ENCODE peak calls at places on chromosomes 4 and X, in nine cellular contexts. One of them, this sample, is unnamed.

GRCh38 chrX:55624403-55624802 is 1.2 kb downstream of the FOXR2 start:
- DNase-seq in DMS79 treated with DMSO at 0.1 percent for 48 hours: no peak
- DNase-seq in AG08396: no peak
- DNase-seq in ELR: no peak
- DNase-seq in T-helper 22 cell: no peak
- DNase-seq in HFFc6: no peak
- DNase-seq in EL: peak
- DNase-seq in ovary: no peak
- DNase-seq in GM12865: no peak
- DNase-seq in this sample: no peak

GRCh38 chrX:155027509-155028066 is 944 bp downstream of the FUNDC2 start:
- DNase-seq in ovary: no peak
- DNase-seq in AG08396: peak
- DNase-seq in T-helper 22 cell: no peak
- DNase-seq in DMS79 treated with DMSO at 0.1 percent for 48 hours: peak
- DNase-seq in EL: peak
- DNase-seq in ELR: peak
- DNase-seq in GM12865: peak
- DNase-seq in HFFc6: peak
- DNase-seq in this sample: peak

GRCh38 chr4:109229028-109229427 is 73.4 kb downstream of the COL25A1 start:
- DNase-seq in EL: no peak
- DNase-seq in ovary: no peak
- DNase-seq in HFFc6: no peak
- DNase-seq in DMS79 treated with DMSO at 0.1 percent for 48 hours: no peak
- DNase-seq in GM12865: no peak
- DNase-seq in AG08396: no peak
- DNase-seq in T-helper 22 cell: no peak
- DNase-seq in ELR: no peak
- DNase-seq in this sample: no peak

GRCh38 chr4:125649452-125649851 is 334.7 kb downstream of the FAT4 start:
- DNase-seq in DMS79 treated with DMSO at 0.1 percent for 48 hours: no peak
- DNase-seq in T-helper 22 cell: no peak
- DNase-seq in ELR: no peak
- DNase-seq in ovary: no peak
- DNase-seq in AG08396: no peak
- DNase-seq in EL: no peak
- DNase-seq in GM12865: no peak
- DNase-seq in HFFc6: no peak
- DNase-seq in this sample: no peak

GRCh38 chr4:84530871-84531270 is 31.8 kb upstream of the NKX6-1 start:
- DNase-seq in T-helper 22 cell: no peak
- DNase-seq in AG08396: no peak
- DNase-seq in EL: peak
- DNase-seq in GM12865: no peak
- DNase-seq in ELR: peak
- DNase-seq in ovary: no peak
- DNase-seq in HFFc6: peak
- DNase-seq in DMS79 treated with DMSO at 0.1 percent for 48 hours: no peak
- DNase-seq in this sample: no peak

GRCh38 chr4:72971572-72971971 is 97.9 kb downstream of the COX18 start:
- DNase-seq in GM12865: no peak
- DNase-seq in EL: peak
- DNase-seq in T-helper 22 cell: no peak
- DNase-seq in AG08396: peak
- DNase-seq in DMS79 treated with DMSO at 0.1 percent for 48 hours: no peak
- DNase-seq in ELR: peak
- DNase-seq in HFFc6: peak
- DNase-seq in ovary: no peak
- DNase-seq in this sample: no peak

GRCh38 chr4:59339631-59340030 is 1860.5 kb upstream of the ADGRL3 start:
- DNase-seq in DMS79 treated with DMSO at 0.1 percent for 48 hours: no peak
- DNase-seq in ovary: no peak
- DNase-seq in HFFc6: no peak
- DNase-seq in T-helper 22 cell: no peak
- DNase-seq in ELR: peak
- DNase-seq in EL: no peak
- DNase-seq in GM12865: no peak
- DNase-seq in AG08396: no peak
- DNase-seq in this sample: no peak

GRCh38 chrX:132491191-132491590 is 2.4 kb upstream of the MBNL3 start:
- DNase-seq in DMS79 treated with DMSO at 0.1 percent for 48 hours: no peak
- DNase-seq in ELR: no peak
- DNase-seq in T-helper 22 cell: no peak
- DNase-seq in AG08396: no peak
- DNase-seq in HFFc6: no peak
- DNase-seq in ovary: no peak
- DNase-seq in GM12865: peak
- DNase-seq in EL: no peak
- DNase-seq in this sample: peak

GRCh38 chr4:8115916-8116315 is 42.7 kb downstream of the ABLIM2 start:
- DNase-seq in HFFc6: no peak
- DNase-seq in ovary: no peak
- DNase-seq in EL: no peak
- DNase-seq in AG08396: no peak
- DNase-seq in DMS79 treated with DMSO at 0.1 percent for 48 hours: no peak
- DNase-seq in ELR: no peak
- DNase-seq in GM12865: no peak
- DNase-seq in T-helper 22 cell: no peak
- DNase-seq in this sample: no peak

GRCh38 chr4:176508780-176509331 is 189.1 kb downstream of the SPCS3 start:
- DNase-seq in T-helper 22 cell: no peak
- DNase-seq in HFFc6: no peak
- DNase-seq in GM12865: no peak
- DNase-seq in EL: no peak
- DNase-seq in ovary: no peak
- DNase-seq in AG08396: no peak
- DNase-seq in DMS79 treated with DMSO at 0.1 percent for 48 hours: no peak
- DNase-seq in ELR: no peak
- DNase-seq in this sample: no peak

GRCh38 chrX:136742721-136743379 is 37.9 kb downstream of the ARHGEF6 start:
- DNase-seq in EL: no peak
- DNase-seq in ovary: no peak
- DNase-seq in DMS79 treated with DMSO at 0.1 percent for 48 hours: no peak
- DNase-seq in GM12865: no peak
- DNase-seq in AG08396: no peak
- DNase-seq in HFFc6: no peak
- DNase-seq in T-helper 22 cell: no peak
- DNase-seq in ELR: no peak
- DNase-seq in this sample: no peak

This sample was measured in OCI-LY7.